ENCODE peak calls at places on chromosomes 3 and 15, in four cellular contexts. M, I, O and R are unnamed samples.
A peak's percentile ranks its signal among the peaks of the same experiment; 100 is the strongest.

GRCh38 chr3:63029921-63030320 is 154.7 kb upstream of the CADPS start:
- DNase-seq in M (no peak), I (no peak), O (no peak), R (no peak)

GRCh38 chr3:184629555-184630160 is 68.1 kb downstream of the EPHB3 start:
- DNase-seq in M (no peak), I (no peak), O (no peak), R (no peak)

GRCh38 chr15:89912145-89912673 is 543 bp downstream of the ARPIN start:
- DNase-seq in M (no peak), I (no peak), O (peak; percentile 8), R (no peak)

GRCh38 chr3:58532794-58533220 is 4.2 kb downstream of the ACOX2 start:
- DNase-seq in M (peak; percentile 73), I (peak; percentile 16), O (peak; percentile 71), R (peak; percentile 48)

GRCh38 chr15:48617619-48618018 is 27.9 kb downstream of the FBN1 start:
- DNase-seq in M (no peak), I (peak; percentile 90), O (peak; percentile 92), R (no peak)

GRCh38 chr3:154132777-154133375 is 11.7 kb downstream of the ARHGEF26 start:
- DNase-seq in M (no peak), I (no peak), O (no peak), R (no peak)

GRCh38 chr3:50154840-50155490 is at the start of gene SEMA3F:
- DNase-seq in M (peak; percentile 57), I (no peak), O (peak; percentile 55), R (peak; percentile 54)

GRCh38 chr3:110612045-110612444 is 459.6 kb upstream of the NECTIN3 start:
- DNase-seq in M (no peak), I (no peak), O (no peak), R (no peak)

GRCh38 chr15:78925956-78926743 is 18.7 kb downstream of the CTSH start:
- DNase-seq in M (no peak), I (no peak), O (no peak), R (no peak)

GRCh38 chr15:92130906-92131305 is 262.8 kb upstream of the ST8SIA2 start:
- DNase-seq in M (no peak), I (no peak), O (no peak), R (no peak)

GRCh38 chr15:29094711-29095110 is 174.9 kb downstream of the NSMCE3 start:
- DNase-seq in M (no peak), I (no peak), O (no peak), R (no peak)

GRCh38 chr3:79140718-79141117 is 627.1 kb downstream of the ROBO1 start:
- DNase-seq in M (no peak), I (peak; percentile 11), O (peak; percentile 34), R (no peak)

GRCh38 chr15:48897144-48897814 is 19.3 kb downstream of the EID1 start:
- DNase-seq in M (no peak), I (peak; percentile 48), O (peak; percentile 83), R (no peak)

GRCh38 chr15:78682693-78683410 is 41.8 kb upstream of the CHRNB4 start:
- DNase-seq in M (no peak), I (no peak), O (no peak), R (no peak)

GRCh38 chr15:82647045-82647834 is at the start of gene CPEB1:
- DNase-seq in M (peak; percentile 28), I (no peak), O (peak; percentile 5), R (no peak)

GRCh38 chr3:13655074-13655913 is 106.4 kb downstream of the FBLN2 start:
- DNase-seq in M (no peak), I (no peak), O (no peak), R (no peak)

GRCh38 chr3:31054032-31054431 is 159.6 kb upstream of the GADL1 start:
- DNase-seq in M (no peak), I (no peak), O (no peak), R (no peak)

GRCh38 chr15:39511000-39511914 is 69.6 kb upstream of the THBS1 start:
- DNase-seq in M (no peak), I (peak; percentile 77), O (peak; percentile 82), R (peak; percentile 10)

GRCh38 chr3:84820906-84821305 is 137.9 kb upstream of the CADM2 start:
- DNase-seq in M (no peak), I (no peak), O (no peak), R (no peak)

GRCh38 chr3:99505646-99506269 is 132.6 kb upstream of the COL8A1 start:
- DNase-seq in M (no peak), I (peak; percentile 43), O (peak; percentile 82), R (no peak)

GRCh38 chr3:55515550-55516246 is 28.6 kb upstream of the WNT5A start:
- DNase-seq in M (no peak), I (no peak), O (no peak), R (no peak)

GRCh38 chr3:146033950-146034349 is 127.0 kb downstream of the PLOD2 start:
- DNase-seq in M (no peak), I (no peak), O (no peak), R (no peak)

GRCh38 chr3:180287703-180288102 is 251.0 kb upstream of the PEX5L start:
- DNase-seq in M (no peak), I (no peak), O (no peak), R (no peak)

GRCh38 chr3:146803746-146804145 is 198.6 kb upstream of the PLSCR5 start:
- DNase-seq in M (no peak), I (peak; percentile 38), O (peak; percentile 95), R (no peak)